ENCODE peak calls at places on chromosomes 3 and 15, in four cellular contexts. N, E, V and Z are unnamed samples.

GRCh38 chr3:23668430-23668904 is 137.3 kb upstream of the UBE2E1 start:
- DNase-seq in V (peak; percentile 94), N (no peak), E (no peak), Z (peak; percentile 97)

GRCh38 chr15:36221992-36222391 is 357.4 kb upstream of the CDIN1 start:
- DNase-seq in V (no peak), E (no peak), N (no peak), Z (no peak)

GRCh38 chr3:182342252-182342651 is 451.1 kb upstream of the ATP11B start:
- DNase-seq in N (no peak), V (no peak), E (no peak), Z (no peak)

GRCh38 chr15:67080900-67081431 is 15.6 kb downstream of the SMAD3 start:
- DNase-seq in E (no peak), V (peak; percentile 84), N (peak; percentile 96), Z (peak; percentile 43)

GRCh38 chr3:127339943-127340861 is 52.4 kb upstream of the PRR20G start:
- DNase-seq in E (peak; percentile 37), N (no peak), V (no peak), Z (no peak)

GRCh38 chr3:124092811-124093210 is 100.9 kb upstream of the ROPN1 start:
- DNase-seq in V (peak; percentile 15), E (no peak), N (no peak), Z (no peak)

GRCh38 chr15:88637841-88638625 is 783 bp upstream of the ISG20 start:
- DNase-seq in E (no peak), V (no peak), N (peak; percentile 60), Z (no peak)

GRCh38 chr3:117103645-117104044 is 394.1 kb downstream of the TUSC7 start:
- DNase-seq in E (no peak), N (no peak), V (no peak), Z (no peak)

GRCh38 chr3:152293607-152294006 is 24.9 kb downstream of the MBNL1 start:
- DNase-seq in N (no peak), V (no peak), E (no peak), Z (no peak)

GRCh38 chr15:58038426-58039106 is 26.9 kb downstream of the ALDH1A2 start:
- DNase-seq in V (no peak), E (no peak), N (no peak), Z (peak; percentile 96)

GRCh38 chr15:67828379-67828968 is 3.2 kb downstream of the SKOR1 start:
- DNase-seq in V (no peak), N (no peak), E (peak; percentile 34), Z (no peak)

GRCh38 chr3:141125351-141125750 is 74.2 kb downstream of the SPSB4 start:
- DNase-seq in N (no peak), V (no peak), E (no peak), Z (no peak)

GRCh38 chr3:115217678-115218451 is 70.8 kb upstream of the ZBTB20 start:
- DNase-seq in V (peak; percentile 71), N (peak; percentile 79), E (peak; percentile 70), Z (peak; percentile 72)

GRCh38 chr15:67838789-67839332 is 984 bp downstream of the RNU6-1 start:
- DNase-seq in N (no peak), V (no peak), E (peak; percentile 87), Z (peak; percentile 61)

GRCh38 chr15:74855857-74856256 is 12.9 kb upstream of the ULK3 start:
- DNase-seq in N (no peak), V (no peak), E (no peak), Z (no peak)

GRCh38 chr15:74616020-74616939 is 644 bp downstream of the CLK3 start:
- DNase-seq in N (peak; percentile 88), V (peak; percentile 63), E (peak; percentile 69), Z (peak; percentile 45)

GRCh38 chr3:41239587-41239986 is 40.3 kb downstream of the CTNNB1 start:
- DNase-seq in N (no peak), V (no peak), E (no peak), Z (no peak)

GRCh38 chr3:4334548-4334947 is 31.4 kb downstream of the SETMAR start:
- DNase-seq in E (no peak), N (no peak), V (no peak), Z (peak; percentile 42)

GRCh38 chr15:59953392-59953883 is 50.7 kb upstream of the FOXB1 start:
- DNase-seq in V (no peak), N (no peak), E (no peak), Z (no peak)

GRCh38 chr3:194779729-194780224 is 94.1 kb downstream of the FAM43A start:
- DNase-seq in N (no peak), E (no peak), V (no peak), Z (no peak)

GRCh38 chr3:71102111-71103039 is 481.2 kb downstream of the FOXP1 start:
- DNase-seq in V (peak; percentile 99), N (no peak), E (no peak), Z (peak; percentile 83)

GRCh38 chr3:55487376-55488241 is 503 bp upstream of the WNT5A start:
- DNase-seq in N (peak; percentile 91), E (peak; percentile 77), V (peak; percentile 73), Z (peak; percentile 55)

GRCh38 chr15:39171944-39172368 is 408.9 kb upstream of the THBS1 start:
- DNase-seq in N (no peak), E (peak; percentile 86), V (peak; percentile 99), Z (peak; percentile 98)

GRCh38 chr3:123070471-123070870 is 3.6 kb downstream of the PDIA5 start:
- DNase-seq in N (no peak), V (no peak), E (no peak), Z (no peak)

GRCh38 chr3:195711813-195712534 is 8.8 kb upstream of the MUC20 start:
- DNase-seq in E (no peak), N (no peak), V (no peak), Z (no peak)

GRCh38 chr15:77497942-77498361 is 77.3 kb downstream of the HMG20A start:
- DNase-seq in V (peak; percentile 29), E (no peak), N (no peak), Z (no peak)

GRCh38 chr3:120824613-120825012 is 82.1 kb downstream of the GTF2E1 start:
- DNase-seq in V (no peak), N (no peak), E (no peak), Z (no peak)

GRCh38 chr3:120821426-120821825 is 78.9 kb downstream of the GTF2E1 start:
- DNase-seq in V (no peak), N (no peak), E (no peak), Z (peak; percentile 13)

GRCh38 chr3:120816728-120817127 is 74.2 kb downstream of the GTF2E1 start:
- DNase-seq in N (no peak), E (no peak), V (no peak), Z (no peak)

GRCh38 chr3:120823156-120823555 is 80.6 kb downstream of the GTF2E1 start:
- DNase-seq in N (no peak), V (peak; percentile 1), E (no peak), Z (no peak)

DNA sequence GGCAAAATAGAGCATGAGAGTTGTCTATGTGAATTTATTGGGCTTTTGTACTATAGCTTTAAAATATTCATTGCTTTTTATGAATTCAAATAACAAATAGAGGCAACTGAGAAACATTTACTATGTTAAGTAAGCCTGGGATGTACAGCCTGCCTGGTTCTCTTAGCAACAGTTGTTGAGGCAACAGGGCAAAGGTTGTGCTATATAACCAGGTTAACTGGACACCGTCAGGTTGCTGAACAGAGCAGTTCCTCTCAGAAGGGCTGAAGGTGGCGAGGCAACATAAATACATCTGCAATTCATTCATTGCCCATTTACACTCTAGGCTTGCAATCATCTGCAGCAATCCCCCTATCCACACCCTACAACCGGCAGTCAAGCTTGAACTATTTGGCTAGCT is 78.2 kb downstream of the GTF2E1 start:
- DNase-seq in N (no peak), E (no peak), V (no peak), Z (no peak)
- H2AFZ ChIP-seq in N (no peak overlapping the region), E (no peak overlapping the region), V (no peak overlapping the region), Z (no peak overlapping the region)

GRCh38 chr15:90690585-90690984 is 26.6 kb upstream of the BLM start:
- DNase-seq in E (no peak), V (peak; percentile 53), N (no peak), Z (no peak)
- H3K4me2 ChIP-seq in E (no peak overlapping the region), V (no peak overlapping the region), N (no peak overlapping the region), Z (no peak overlapping the region)

DNA sequence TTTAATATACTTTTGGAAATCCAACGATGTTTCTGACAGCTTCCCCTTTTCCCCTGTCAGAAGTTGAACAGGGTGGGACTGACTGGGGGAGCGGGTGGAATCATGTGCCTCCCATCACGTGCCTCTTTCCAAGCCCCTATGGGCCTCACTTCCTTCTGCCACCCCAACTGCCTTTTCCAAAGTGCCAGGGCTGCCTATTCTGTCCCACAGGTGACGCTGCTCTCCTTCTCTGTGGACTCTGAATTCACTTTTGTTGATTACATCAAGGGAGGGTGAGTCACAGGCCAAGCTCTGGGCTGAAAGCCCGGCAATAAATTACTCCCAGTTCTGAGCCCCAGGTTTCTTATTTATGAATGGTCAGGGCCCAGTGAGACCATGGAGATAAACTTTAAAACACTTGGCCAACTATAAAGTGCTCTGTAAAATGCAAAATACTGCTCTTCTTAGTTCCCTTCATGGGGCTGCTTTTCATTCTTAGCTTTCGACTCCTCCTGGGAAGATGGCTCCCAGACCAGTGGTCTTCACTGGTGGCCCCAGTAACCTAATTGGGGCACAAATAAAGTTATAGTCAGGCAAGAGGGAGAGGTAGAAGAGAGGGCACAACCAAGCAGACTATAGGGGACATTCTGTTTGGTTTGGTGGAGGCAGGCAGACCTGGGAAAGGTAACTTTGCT is 12.3 kb downstream of the CPNE9 start:
- DNase-seq in E (peak; percentile 18), V (peak; percentile 90), N (no peak), Z (peak; percentile 96)
- H3K9ac ChIP-seq in E (no peak overlapping the region), V (no peak overlapping the region), N (no peak overlapping the region), Z (no peak overlapping the region)

GRCh38 chr3:171837698-171838097 is 5.5 kb upstream of the TMEM212 start:
- DNase-seq in N (no peak), V (no peak), E (no peak), Z (no peak)
- H2AFZ ChIP-seq in N (no peak overlapping the region), V (no peak overlapping the region), E (no peak overlapping the region), Z (no peak overlapping the region)

GRCh38 chr3:128431803-128432300 is 34.8 kb downstream of the DNAJB8 start:
- DNase-seq in N (no peak), E (no peak), V (no peak), Z (no peak)

GRCh38 chr3:128432301-128432897 is 34.3 kb downstream of the DNAJB8 start:
- DNase-seq in V (no peak), N (no peak), E (peak; percentile 55), Z (peak; percentile 57)

GRCh38 chr3:128434524-128434923 is 32.2 kb downstream of the DNAJB8 start:
- DNase-seq in V (no peak), E (no peak), N (no peak), Z (no peak)

GRCh38 chr3:128433630-128434185 is 33.0 kb downstream of the DNAJB8 start:
- DNase-seq in N (no peak), V (no peak), E (no peak), Z (peak; percentile 64)

DNA sequence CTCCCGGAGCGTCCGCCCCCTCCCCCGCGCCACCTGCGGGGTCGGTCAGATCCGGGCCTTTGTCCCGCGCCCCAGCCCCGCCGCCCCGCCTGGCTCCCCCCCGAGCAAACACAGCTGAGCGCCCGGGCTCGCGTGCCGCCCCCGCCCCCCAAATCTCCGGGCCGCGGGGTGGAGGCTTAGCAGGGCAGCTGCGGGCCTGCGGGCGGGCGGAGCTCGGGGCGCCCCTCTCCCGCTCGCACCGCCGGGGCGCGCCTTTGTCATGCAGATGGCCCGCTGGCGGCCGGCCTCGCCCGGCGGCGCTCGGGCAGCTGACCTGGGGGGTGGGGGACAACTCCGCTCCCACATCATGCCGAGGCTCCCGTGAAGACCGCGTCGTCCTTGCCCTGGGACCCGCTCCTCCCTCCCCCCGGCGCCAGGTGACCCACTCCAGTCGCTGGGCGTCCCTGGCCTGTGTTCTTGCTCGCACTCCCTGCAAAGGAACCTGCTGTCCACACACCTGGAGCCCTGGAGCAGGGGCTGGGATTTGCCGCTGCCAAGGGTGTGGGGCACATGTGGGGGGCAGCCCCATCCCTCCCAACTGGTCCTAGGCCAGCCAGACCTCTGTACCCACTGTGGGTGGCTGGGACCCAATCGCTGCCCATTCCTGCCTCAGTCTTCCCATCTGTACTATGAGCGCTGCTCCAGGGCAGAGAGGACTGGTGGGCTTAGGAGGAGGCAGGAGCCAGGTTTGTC is 33.6 kb downstream of the DNAJB8 start:
- DNase-seq in E (peak; percentile 86), V (no peak), N (no peak), Z (peak; percentile 9)
- H3K4me2 ChIP-seq in E (peak overlapping the region; percentile 97), V (peak overlapping the region; percentile 22), N (no peak overlapping the region), Z (peak overlapping the region; percentile 93)

GRCh38 chr3:61955483-61955882 is 394.1 kb downstream of the PTPRG start:
- DNase-seq in V (no peak), E (no peak), N (no peak), Z (no peak)
- H3K9ac ChIP-seq in V (no peak overlapping the region), E (no peak overlapping the region), N (no peak overlapping the region), Z (no peak overlapping the region)